ENCODE peak calls at places on chromosomes 4 and X, in six cellular contexts. J is Ammon's horn, I is glutamatergic neuron, O is GM23248, K is NCI-H748 treated with DMSO at 0.1 percent for 48 hours, S is naive B cell. N is an unnamed sample.

GRCh38 chrX:19660604-19661003 is 145.3 kb upstream of the MAP3K15 start:
- DNase-seq in I (no peak), J (peak), S (no peak), O (peak), K (no peak), N (no peak)

GRCh38 chrX:13697440-13697839 is 8.5 kb downstream of the RAB9A start:
- DNase-seq in O (peak), J (no peak), K (no peak), S (peak), I (no peak), N (no peak)

GRCh38 chr4:80897537-80898303 is 132.8 kb upstream of the BMP3 start:
- DNase-seq in I (no peak), S (no peak), J (no peak), K (no peak), O (no peak), N (no peak)

GRCh38 chr4:126977306-126977705 is 655.5 kb upstream of the INTU start:
- DNase-seq in O (peak), I (no peak), S (no peak), J (no peak), K (no peak), N (no peak)

GRCh38 chr4:648579-649292 is 23.4 kb downstream of the PDE6B start:
- DNase-seq in K (no peak), S (no peak), J (no peak), O (no peak), I (no peak), N (no peak)

GRCh38 chrX:115494133-115494532 is 66.8 kb upstream of the PLS3 start:
- DNase-seq in I (no peak), S (no peak), J (peak), K (peak), O (no peak), N (no peak)

GRCh38 chr4:15779789-15780188 is 1.7 kb downstream of the CD38 start:
- DNase-seq in K (no peak), I (no peak), J (no peak), O (peak), S (no peak), N (no peak)

GRCh38 chrX:142156567-142156966 is 48.5 kb downstream of the MAGEC2 start:
- DNase-seq in O (no peak), I (no peak), S (no peak), J (no peak), K (peak), N (no peak)

GRCh38 chr4:70721747-70722146 is at the start of gene RUFY3:
- DNase-seq in O (peak), K (peak), I (peak), J (peak), S (no peak), N (no peak)

GRCh38 chrX:12579311-12579710 is 211.9 kb upstream of the PRPS2 start:
- DNase-seq in O (no peak), K (no peak), I (no peak), S (no peak), J (no peak), N (no peak)

GRCh38 chr4:41146716-41147506 is 67.4 kb downstream of the APBB2 start:
- DNase-seq in K (no peak), S (no peak), O (peak), I (peak), J (peak), N (peak)

N was measured in prostate gland.